ENCODE peak calls at places on chromosomes 3 and 15, in eight cellular contexts. Q, U, N, C, Y, Z, F and D are unnamed samples.

GRCh38 chr15:63178034-63178433 is 11.4 kb upstream of the RAB8B start:
- DNase-seq in Z (no peak), C (no peak), Q (no peak), U (no peak), F (no peak), N (no peak), Y (peak), D (no peak)

GRCh38 chr3:127141921-127142730 is 50.8 kb upstream of the PRR23E start:
- DNase-seq in F (no peak), Z (no peak), Q (no peak), C (peak), U (no peak), Y (no peak), N (no peak), D (no peak)

GRCh38 chr3:127360647-127361046 is 72.8 kb upstream of the PRR20G start:
- DNase-seq in U (no peak), N (no peak), F (no peak), Q (no peak), Y (no peak), C (no peak), Z (no peak), D (no peak)

GRCh38 chr3:47385007-47385406 is 4.2 kb downstream of the PTPN23 start:
- DNase-seq in Z (no peak), U (peak), C (no peak), F (no peak), N (no peak), Y (no peak), Q (no peak), D (no peak)

GRCh38 chr3:163891771-163892170 is 1186.5 kb downstream of the SI start:
- DNase-seq in C (no peak), N (no peak), F (no peak), Y (no peak), Z (no peak), U (no peak), Q (no peak), D (no peak)

GRCh38 chr3:57029924-57030323 is 30.5 kb upstream of the SPATA12 start:
- DNase-seq in Q (no peak), N (no peak), Y (no peak), Z (peak), C (no peak), F (no peak), U (no peak), D (no peak)

GRCh38 chr3:160245261-160245800 is 20.1 kb downstream of the C3orf80 start:
- DNase-seq in Y (no peak), Z (no peak), U (peak), N (no peak), F (no peak), Q (no peak), C (no peak), D (no peak)

GRCh38 chr15:73226064-73226463 is 142.7 kb downstream of the HCN4 start:
- DNase-seq in Y (no peak), Q (no peak), U (no peak), N (no peak), Z (no peak), C (no peak), F (no peak), D (no peak)

GRCh38 chr15:60006203-60006782 is 2.2 kb downstream of the FOXB1 start:
- DNase-seq in Z (no peak), Q (peak), N (peak), Y (peak), F (peak), U (no peak), C (no peak), D (peak)

GRCh38 chr3:43921056-43921455 is 230.3 kb downstream of the ABHD5 start:
- DNase-seq in U (no peak), C (no peak), Q (no peak), N (no peak), Z (no peak), Y (no peak), F (no peak), D (no peak)

GRCh38 chr3:113194747-113195400 is 16.5 kb upstream of the BOC start:
- DNase-seq in Y (no peak), N (no peak), U (no peak), Z (no peak), F (peak), Q (no peak), C (no peak), D (no peak)

GRCh38 chr3:13132281-13132680 is 59.1 kb upstream of the IQSEC1 start:
- DNase-seq in U (no peak), F (no peak), C (no peak), Z (no peak), Y (no peak), N (no peak), Q (no peak), D (no peak)

GRCh38 chr3:194318511-194319161 is 32.5 kb downstream of the CPN2 start:
- DNase-seq in Q (peak), F (no peak), U (no peak), Y (no peak), C (no peak), N (no peak), Z (no peak), D (no peak)

GRCh38 chr15:60423540-60423939 is 25.8 kb upstream of the ANXA2 start:
- DNase-seq in U (peak), C (peak), F (peak), Y (peak), Z (no peak), N (no peak), Q (peak), D (peak)

GRCh38 chr3:62142280-62142679 is 231.1 kb downstream of the FEZF2 start:
- DNase-seq in C (no peak), U (peak), N (no peak), Y (no peak), Z (no peak), Q (no peak), F (no peak), D (no peak)

GRCh38 chr15:60093273-60094067 is 89.4 kb downstream of the FOXB1 start:
- DNase-seq in U (no peak), F (no peak), N (no peak), C (no peak), Y (no peak), Z (no peak), Q (peak), D (no peak)

GRCh38 chr3:104291437-104291851 is 1075.3 kb upstream of the ALCAM start:
- DNase-seq in Q (peak), F (peak), Y (peak), U (no peak), Z (peak), N (peak), C (no peak), D (no peak)

GRCh38 chr3:149832086-149832485 is 19.1 kb downstream of the RNF13 start:
- DNase-seq in Z (no peak), C (no peak), Y (no peak), F (no peak), N (no peak), Q (peak), U (peak), D (no peak)

GRCh38 chr3:61448378-61448777 is 113.0 kb upstream of the PTPRG start:
- DNase-seq in U (no peak), Y (no peak), F (no peak), Z (no peak), N (no peak), C (no peak), Q (no peak), D (no peak)

GRCh38 chr15:85764649-85765277 is 30.0 kb downstream of the KLHL25 start:
- DNase-seq in Y (no peak), Q (peak), Z (no peak), C (no peak), U (peak), N (no peak), F (no peak), D (no peak)

GRCh38 chr15:48222627-48223026 is 16.5 kb downstream of the SLC12A1 start:
- DNase-seq in C (no peak), Q (no peak), U (no peak), F (no peak), N (no peak), Z (no peak), Y (no peak), D (no peak)

GRCh38 chr15:59746777-59747176 is 57.7 kb upstream of the BNIP2 start:
- DNase-seq in C (no peak), Y (no peak), Z (peak), F (no peak), Q (no peak), N (no peak), U (no peak), D (no peak)

GRCh38 chr15:49625460-49626036 is 4.7 kb downstream of the DTWD1 start:
- DNase-seq in C (peak), Y (no peak), U (no peak), N (no peak), F (peak), Z (no peak), Q (no peak), D (no peak)

GRCh38 chr3:36210840-36211655 is 169.3 kb upstream of the STAC start:
- DNase-seq in C (no peak), Q (no peak), U (no peak), N (no peak), Y (no peak), F (no peak), Z (no peak), D (no peak)

GRCh38 chr3:127065561-127066270 is 82.8 kb downstream of the PLXNA1 start:
- DNase-seq in F (no peak), Z (no peak), C (no peak), N (no peak), Q (peak), Y (no peak), U (peak), D (no peak)

GRCh38 chr3:155101398-155101797 is 21.3 kb downstream of the MME start:
- DNase-seq in Z (no peak), N (peak), C (no peak), Q (no peak), F (no peak), Y (no peak), U (peak), D (no peak)

GRCh38 chr15:37034392-37034791 is 66.0 kb downstream of the MEIS2 start:
- DNase-seq in Z (no peak), U (no peak), Q (no peak), F (no peak), C (no peak), Y (no peak), N (no peak), D (no peak)

GRCh38 chr15:37035349-37035748 is 65.0 kb downstream of the MEIS2 start:
- DNase-seq in U (peak), Q (peak), N (no peak), Y (no peak), Z (no peak), C (no peak), F (no peak), D (no peak)

GRCh38 chr15:37031198-37031597 is 69.2 kb downstream of the MEIS2 start:
- DNase-seq in F (no peak), N (no peak), Q (peak), C (no peak), Y (no peak), U (peak), Z (no peak), D (no peak)

GRCh38 chr15:37034835-37035234 is 65.5 kb downstream of the MEIS2 start:
- DNase-seq in C (no peak), Q (no peak), U (no peak), N (no peak), Z (peak), F (no peak), Y (no peak), D (no peak)

DNA sequence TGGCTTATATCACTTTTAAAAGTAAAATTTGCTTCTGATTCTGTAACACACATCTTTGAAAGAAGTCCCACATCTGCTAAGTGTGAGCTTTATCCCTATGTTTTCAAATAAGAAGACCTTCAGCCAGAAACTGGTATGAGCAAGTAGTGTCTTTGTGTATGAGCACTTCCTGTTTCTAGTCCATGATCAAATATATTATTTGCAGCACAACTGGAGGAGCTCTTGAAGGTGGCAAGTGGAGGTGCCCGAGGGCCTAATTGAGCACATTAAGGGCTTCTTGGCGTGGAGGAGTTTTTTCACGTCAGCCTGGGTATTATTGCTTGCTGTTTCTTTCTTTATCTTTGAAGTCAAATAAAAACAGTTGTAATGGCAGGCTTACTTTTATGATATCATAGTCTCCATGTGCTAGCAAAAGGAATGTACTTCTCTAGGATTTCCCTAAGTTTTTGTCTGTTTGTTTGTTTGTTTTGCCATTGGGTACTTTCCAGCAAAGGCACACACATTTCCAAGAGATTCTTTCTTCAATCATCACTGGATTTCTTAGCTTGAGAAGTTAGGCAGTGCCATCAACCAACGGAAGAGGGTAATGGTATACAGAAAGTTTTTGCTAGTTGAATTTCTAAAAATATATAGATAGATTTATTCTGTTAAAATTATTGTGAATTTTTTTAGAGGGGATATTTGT is 68.1 kb downstream of the MEIS2 start:
- DNase-seq in C (no peak), Q (no peak), N (no peak), Z (peak), U (no peak), F (no peak), Y (no peak), D (no peak)
- H3K27ac ChIP-seq in C (no peak), Q (no peak), N (no peak), Z (no peak), U (no peak), F (no peak), Y (no peak), D (no peak)

DNA sequence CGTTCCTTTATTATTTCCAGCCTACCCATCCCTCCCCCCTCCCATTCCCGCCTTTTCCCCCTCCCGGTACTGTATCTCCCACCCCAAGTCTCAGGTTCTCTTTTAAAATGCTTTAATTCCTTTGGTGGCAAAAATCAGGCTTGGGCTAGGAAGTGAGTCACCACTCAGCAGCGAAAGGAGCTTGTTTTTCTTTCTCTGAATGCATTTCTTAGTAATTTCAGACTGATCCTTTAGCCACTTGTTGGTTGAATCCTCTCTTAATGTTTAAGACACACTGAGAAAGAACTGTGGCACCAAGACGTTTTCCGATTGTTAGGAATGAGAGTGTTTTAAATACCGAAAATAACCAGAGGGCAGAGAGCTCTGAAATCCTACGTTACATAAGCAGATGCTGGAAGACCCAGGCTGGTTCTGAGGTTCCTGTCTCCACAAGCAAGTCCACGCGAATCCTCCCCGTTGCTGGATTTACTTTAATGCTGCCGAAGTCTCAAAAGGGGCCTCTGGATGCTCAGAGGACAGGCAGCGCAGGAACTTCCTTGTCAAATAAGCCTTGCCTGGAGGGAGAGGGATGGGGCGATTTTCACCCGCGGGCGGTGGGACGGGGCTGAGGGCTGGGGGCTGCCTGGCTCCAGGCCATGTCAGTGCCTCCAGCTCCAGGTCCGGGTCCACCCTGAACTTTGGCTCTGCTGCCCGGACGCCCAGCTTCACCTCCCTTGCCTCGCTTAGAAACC is 848 bp upstream of the COL8A1 start:
- DNase-seq in U (peak), N (no peak), Q (peak), Y (peak), Z (no peak), C (no peak), F (peak), D (peak)
- H3K4me2 ChIP-seq in U (peak), N (no peak), Q (peak), Y (peak), Z (no peak), C (peak), F (peak), D (peak)

GRCh38 chr3:157650191-157650590 is 147.0 kb upstream of the VEPH1 start:
- DNase-seq in C (no peak), N (no peak), F (no peak), U (no peak), Q (no peak), Y (no peak), Z (no peak), D (no peak)
- H3K27ac ChIP-seq in C (no peak), N (no peak), F (no peak), U (no peak), Q (no peak), Y (no peak), Z (no peak), D (no peak)

DNA sequence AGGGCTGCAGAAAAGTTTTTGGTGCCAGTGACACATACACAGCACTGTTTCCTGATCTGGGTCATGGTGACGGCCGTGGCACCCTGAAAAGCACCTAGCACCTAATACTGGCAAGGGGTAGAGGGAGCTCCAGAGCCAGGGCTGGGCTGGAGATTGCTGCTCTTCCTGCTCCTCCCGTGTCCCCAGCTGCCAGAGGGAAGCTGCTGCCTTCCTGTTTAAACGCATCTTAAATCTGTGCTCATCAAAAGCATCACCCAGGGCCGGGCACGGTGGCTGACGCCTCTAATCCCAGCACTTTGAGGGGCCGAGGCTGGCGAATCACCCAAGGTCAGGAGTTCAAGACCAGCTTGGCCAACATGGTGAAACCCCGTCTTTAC is 156.7 kb upstream of the MEF2A start:
- DNase-seq in N (no peak), Z (peak), F (peak), C (peak), Q (peak), U (peak), Y (peak), D (no peak)
- H3K4me2 ChIP-seq in N (no peak), Z (no peak), F (no peak), C (peak), Q (peak), U (peak), Y (no peak), D (no peak)

DNA sequence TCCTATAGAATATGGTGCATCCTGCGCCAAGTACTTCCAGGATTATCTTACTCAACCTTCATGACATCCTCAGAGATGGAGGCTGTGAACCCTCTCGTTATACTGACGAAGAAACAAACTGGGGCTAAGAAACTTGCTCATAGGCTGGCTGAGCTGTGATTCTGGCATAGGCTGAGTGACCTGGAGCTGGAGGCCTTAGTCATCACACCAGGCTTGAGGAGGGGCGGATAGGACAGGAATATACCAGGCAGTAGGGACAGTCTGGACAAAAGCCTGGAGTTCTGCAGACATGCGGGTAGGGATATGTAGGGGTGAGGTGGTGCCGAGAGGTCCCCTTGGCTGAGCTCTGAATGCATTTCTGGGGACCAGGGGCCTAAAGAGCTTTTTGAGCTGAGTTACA is 18.1 kb downstream of the HEMK1 start:
- DNase-seq in N (no peak), F (no peak), Q (peak), Z (no peak), Y (no peak), U (no peak), C (no peak), D (no peak)
- H3K27ac ChIP-seq in N (peak), F (no peak), Q (no peak), Z (no peak), Y (no peak), U (no peak), C (no peak), D (no peak)

GRCh38 chr15:56468271-56468912 is 3.5 kb upstream of the MNS1 start:
- DNase-seq in N (peak), Q (peak), C (no peak), F (no peak), U (no peak), Y (peak), Z (peak), D (no peak)

GRCh38 chr15:56471440-56472069 is 6.6 kb upstream of the MNS1 start:
- DNase-seq in N (no peak), Z (no peak), U (no peak), F (no peak), Y (no peak), Q (no peak), C (no peak), D (no peak)

GRCh38 chr15:56464893-56465520 is at the start of gene MNS1:
- DNase-seq in F (peak), Y (peak), Q (peak), Z (peak), U (peak), C (peak), N (peak), D (peak)

GRCh38 chr15:56469484-56469883 is 4.5 kb upstream of the MNS1 start:
- DNase-seq in Z (no peak), C (no peak), U (no peak), N (no peak), Y (no peak), Q (no peak), F (no peak), D (no peak)

DNA sequence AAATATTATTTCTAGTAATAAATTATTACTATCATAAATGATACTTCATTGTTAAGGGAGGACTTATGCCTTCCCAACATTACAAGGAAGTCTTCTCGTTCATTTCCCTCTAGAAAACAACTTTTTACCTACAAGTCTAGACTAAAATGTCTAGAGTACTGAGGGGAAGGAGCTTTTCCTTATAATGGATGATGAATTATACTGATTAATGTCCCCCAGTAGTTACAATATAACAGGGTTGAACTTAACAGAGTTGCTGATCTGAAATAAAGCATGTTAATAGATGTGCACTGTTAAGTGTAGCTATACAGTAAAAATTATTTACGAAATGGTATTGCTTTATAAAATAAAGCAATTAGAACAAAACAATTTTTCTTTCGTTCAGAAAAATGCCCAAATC is 2.7 kb upstream of the MNS1 start:
- DNase-seq in Q (no peak), F (no peak), Z (no peak), N (no peak), Y (no peak), U (no peak), C (no peak), D (no peak)
- H3K4me2 ChIP-seq in Q (no peak), F (no peak), Z (no peak), N (peak), Y (no peak), U (no peak), C (peak), D (no peak)